ENCODE peak calls at places on chromosomes 3 and 15, in six cellular contexts. K is CD8-positive, alpha-beta T cell; V is uterus; E is endodermal cell; P is adipocyte; N is adrenal gland. F is an unnamed sample.

GRCh38 chr15:27527490-27528067 is 556.6 kb downstream of the GABRG3 start:
- DNase-seq in P (no peak), K (no peak), E (peak; percentile 77), V (no peak), N (no peak), F (no peak)

GRCh38 chr15:71891026-71891425 is 80.7 kb downstream of the NR2E3 start:
- DNase-seq in N (no peak), P (no peak), E (no peak), V (no peak), K (no peak), F (no peak)

GRCh38 chr15:93205413-93205812 is 116.4 kb upstream of the RGMA start:
- DNase-seq in N (no peak), V (no peak), K (no peak), E (no peak), P (no peak), F (no peak)

GRCh38 chr15:92391640-92392039 is 2.0 kb upstream of the ST8SIA2 start:
- DNase-seq in V (no peak), E (peak; percentile 83), P (no peak), N (no peak), K (no peak), F (no peak)

GRCh38 chr3:185815391-185816282 is 9.2 kb downstream of the IGF2BP2 start:
- DNase-seq in V (no peak), K (no peak), P (peak; percentile 51), E (no peak), N (peak; percentile 47), F (no peak)

GRCh38 chr3:42424911-42425310 is 14.5 kb upstream of the LYZL4 start:
- DNase-seq in N (no peak), P (no peak), K (no peak), V (no peak), E (no peak), F (no peak)

GRCh38 chr15:68229386-68230156 is at the start of gene CLN6:
- DNase-seq in K (peak; percentile 85), N (peak; percentile 81), V (peak; percentile 80), E (peak; percentile 94), P (peak; percentile 94), F (peak; percentile 90)

GRCh38 chr3:149005424-149005823 is 14.1 kb downstream of the GYG1 start:
- DNase-seq in P (peak; percentile 62), N (no peak), K (no peak), E (no peak), V (no peak), F (no peak)

GRCh38 chr3:101217458-101217849 is 102.9 kb downstream of the IMPG2 start:
- DNase-seq in K (no peak), E (no peak), P (no peak), V (no peak), N (no peak), F (no peak)

GRCh38 chr3:177776656-177777055 is 579.4 kb upstream of the TBL1XR1 start:
- DNase-seq in E (peak; percentile 41), K (no peak), V (no peak), N (peak; percentile 31), P (peak; percentile 39), F (no peak)

GRCh38 chr3:128416578-128417150 is 50.0 kb downstream of the DNAJB8 start:
- DNase-seq in V (no peak), N (no peak), K (no peak), P (peak; percentile 56), E (no peak), F (no peak)

GRCh38 chr15:73524919-73525318 is 82.0 kb downstream of the REC114 start:
- DNase-seq in P (no peak), V (no peak), K (no peak), E (no peak), N (no peak), F (no peak)

GRCh38 chr15:73527598-73527997 is 84.6 kb downstream of the REC114 start:
- DNase-seq in V (no peak), K (no peak), E (no peak), P (no peak), N (no peak), F (no peak)

GRCh38 chr15:73530649-73531048 is 87.7 kb downstream of the REC114 start:
- DNase-seq in P (peak; percentile 24), N (no peak), K (no peak), V (no peak), E (no peak), F (no peak)
- H3K27me3 ChIP-seq in P (no peaks in the 10 kb centered on the region), N (no peaks in the 10 kb centered on the region), K (no peaks in the 10 kb centered on the region), V (no peaks in the 10 kb centered on the region), E (no peaks in the 10 kb centered on the region), F (no peaks in the 10 kb centered on the region)

GRCh38 chr3:37820213-37820612 is 41.5 kb upstream of the CTDSPL start:
- DNase-seq in P (no peak), K (no peak), E (no peak), V (no peak), N (no peak), F (no peak)
- H3K4me3 ChIP-seq in P (no peak overlapping the region), K (no peak overlapping the region), E (no peak overlapping the region), V (no peak overlapping the region), N (no peak overlapping the region), F (no peak overlapping the region)

DNA sequence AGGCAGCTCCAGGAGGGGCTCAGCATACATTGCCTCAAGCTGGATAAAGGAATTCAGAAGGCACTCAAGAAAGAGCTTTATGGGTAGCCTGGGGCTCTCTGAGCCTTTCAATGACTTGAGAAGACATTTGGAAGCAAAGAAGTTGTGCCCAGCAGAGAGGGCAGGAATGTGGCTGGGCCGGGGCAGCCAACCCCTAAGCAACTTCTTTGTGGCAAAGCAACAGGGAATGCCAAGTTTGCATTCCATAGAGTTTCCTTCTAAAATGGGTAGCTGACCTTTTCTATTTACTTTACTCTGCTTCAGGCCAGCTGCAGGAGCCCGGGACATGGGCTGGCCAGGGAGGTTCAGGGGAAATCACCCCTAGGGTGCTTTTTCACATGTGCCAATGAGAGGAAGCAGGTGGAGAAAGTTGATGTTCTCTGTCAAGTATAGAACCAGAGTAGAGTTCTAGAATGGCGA is 45.6 kb downstream of the CCDC12 start:
- DNase-seq in E (no peak), V (no peak), P (peak; percentile 47), K (no peak), N (no peak), F (no peak)
- H3K36me3 ChIP-seq in E (peaks cover 47% of the 10 kb centered on the region), V (no peaks in the 10 kb centered on the region), P (peaks cover 19% of the 10 kb centered on the region), K (peaks cover 2% of the 10 kb centered on the region), N (no peaks in the 10 kb centered on the region), F (peaks cover 13% of the 10 kb centered on the region)

DNA sequence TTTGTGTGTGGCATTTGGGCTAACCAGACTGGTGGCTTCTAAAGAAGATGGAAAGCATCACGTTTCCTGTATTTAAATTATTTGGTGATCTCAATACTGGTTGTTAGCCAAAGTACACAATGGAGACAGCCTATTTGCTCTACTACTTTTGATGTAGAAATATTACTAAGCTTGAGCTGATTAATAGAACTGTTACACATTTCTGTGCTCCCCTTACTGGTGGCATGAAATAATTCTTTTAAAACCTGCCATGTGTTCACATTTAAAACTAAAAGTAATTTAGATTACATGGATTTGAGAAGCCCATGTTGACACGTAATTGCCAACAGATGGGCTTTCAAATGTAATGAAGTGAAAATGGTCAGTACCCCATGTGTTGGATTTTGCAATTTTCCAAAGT is 10.6 kb upstream of the RARRES1 start:
- DNase-seq in N (no peak), E (no peak), V (no peak), K (no peak), P (peak; percentile 75), F (no peak)
- H3K27me3 ChIP-seq in N (no peaks in the 10 kb centered on the region), E (no peaks in the 10 kb centered on the region), V (no peaks in the 10 kb centered on the region), K (no peaks in the 10 kb centered on the region), P (no peaks in the 10 kb centered on the region), F (no peaks in the 10 kb centered on the region)